ENCODE peak calls at places on chromosomes 4 and X, in nine cellular contexts. B is upper lobe of right lung, G is HL-60, N is psoas muscle, P is RWPE2, O is ovary, L is A549, V is esophagus muscularis mucosa, U is tibial artery. H is an unnamed sample.

GRCh38 chrX:34915463-34916225 is 27.0 kb upstream of the FAM47B start:
- DNase-seq in B (no peak), O (no peak), N (no peak), V (no peak), P (no peak), U (no peak), L (no peak), G (no peak), H (no peak)

GRCh38 chrX:56382278-56382677 is 150.1 kb downstream of the KLF8 start:
- DNase-seq in V (no peak), G (no peak), P (no peak), B (no peak), N (no peak), L (no peak), O (no peak), U (no peak), H (no peak)

GRCh38 chrX:43836435-43837184 is 45.6 kb downstream of the MAOB start:
- DNase-seq in L (peak), U (no peak), N (no peak), P (no peak), O (no peak), B (no peak), V (no peak), G (no peak), H (no peak)

GRCh38 chr4:52926575-52926974 is 64.5 kb downstream of the RASL11B start:
- DNase-seq in L (no peak), V (no peak), P (no peak), N (no peak), O (no peak), G (no peak), U (no peak), B (no peak), H (no peak)

GRCh38 chr4:1345905-1346780 is 865 bp upstream of the UVSSA start:
- DNase-seq in U (peak), V (no peak), N (peak), O (peak), P (no peak), B (peak), L (peak), G (peak), H (no peak)

GRCh38 chrX:107542500-107542899 is 85.8 kb upstream of the PRPS1 start:
- DNase-seq in G (no peak), U (no peak), P (no peak), V (no peak), N (no peak), O (no peak), L (peak), B (no peak), H (no peak)

GRCh38 chr4:18536420-18536819 is 514.9 kb upstream of the LCORL start:
- DNase-seq in P (no peak), B (no peak), O (no peak), U (no peak), L (no peak), N (no peak), V (no peak), G (no peak), H (no peak)

GRCh38 chr4:169612869-169613859 is 781 bp upstream of the NEK1 start:
- DNase-seq in V (peak), U (peak), N (peak), P (no peak), O (peak), L (peak), B (peak), G (no peak), H (peak)

GRCh38 chr4:167721574-167721973 is 370.8 kb upstream of the ANXA10 start:
- DNase-seq in B (no peak), V (no peak), O (no peak), N (no peak), P (no peak), G (no peak), L (peak), U (no peak), H (no peak)

GRCh38 chr4:87521757-87522374 is 7.3 kb downstream of the SPARCL1 start:
- DNase-seq in V (no peak), N (no peak), L (peak), B (no peak), G (no peak), P (no peak), O (no peak), U (no peak), H (no peak)

GRCh38 chr4:128288689-128289106 is 1.1 kb upstream of the PGRMC2 start:
- DNase-seq in N (no peak), U (no peak), V (no peak), B (no peak), O (no peak), P (no peak), L (peak), G (no peak), H (no peak)

GRCh38 chrX:56564182-56564885 is 907 bp downstream of the UBQLN2 start:
- DNase-seq in G (no peak), V (no peak), B (peak), N (peak), L (peak), O (peak), P (no peak), U (no peak), H (peak)

GRCh38 chr4:121998024-121998423 is 46.2 kb upstream of the TRPC3 start:
- DNase-seq in L (peak), U (no peak), O (no peak), B (no peak), G (no peak), N (no peak), P (no peak), V (no peak), H (no peak)

GRCh38 chr4:2794707-2795557 is 2.0 kb downstream of the SH3BP2 start:
- DNase-seq in O (peak), B (peak), G (no peak), N (peak), U (peak), V (no peak), P (peak), L (peak), H (peak)

GRCh38 chrX:64202808-64203320 is 2.6 kb downstream of the AMER1 start:
- DNase-seq in B (no peak), L (no peak), O (no peak), G (no peak), U (no peak), V (no peak), P (no peak), N (no peak), H (no peak)
- H3K4me3 ChIP-seq in B (no peak), L (no peak), O (no peak), G (no peak), U (no peak), V (no peak), P (no peak), N (no peak), H (no peak)

GRCh38 chrX:29478336-29479069 is 736.9 kb upstream of the MAGEB2 start:
- DNase-seq in V (no peak), B (no peak), P (no peak), G (no peak), O (no peak), U (no peak), L (peak), N (no peak), H (no peak)
- TF ChIP-seq CTCF in V (peak), B (peak), P (peak), G (peak), O (no peak), U (no peak), L (peak), N (peak), H (peak)

GRCh38 chr4:55393461-55394320 is 2.1 kb upstream of the TMEM165 start:
- DNase-seq in O (no peak), L (no peak), V (no peak), U (no peak), N (no peak), P (no peak), B (no peak), G (no peak), H (peak)
- H3K27ac ChIP-seq in O (no peak), L (no peak), V (no peak), U (no peak), N (no peak), P (no peak), B (no peak), G (no peak), H (peak)

GRCh38 chrX:103376118-103376978 is at the start of gene BEX3:
- DNase-seq in B (peak), L (peak), V (no peak), U (peak), N (peak), O (peak), P (no peak), G (no peak), H (peak)
- H3K4me3 ChIP-seq in B (peak), L (peak), V (peak), U (peak), N (peak), O (peak), P (peak), G (no peak), H (peak)

DNA sequence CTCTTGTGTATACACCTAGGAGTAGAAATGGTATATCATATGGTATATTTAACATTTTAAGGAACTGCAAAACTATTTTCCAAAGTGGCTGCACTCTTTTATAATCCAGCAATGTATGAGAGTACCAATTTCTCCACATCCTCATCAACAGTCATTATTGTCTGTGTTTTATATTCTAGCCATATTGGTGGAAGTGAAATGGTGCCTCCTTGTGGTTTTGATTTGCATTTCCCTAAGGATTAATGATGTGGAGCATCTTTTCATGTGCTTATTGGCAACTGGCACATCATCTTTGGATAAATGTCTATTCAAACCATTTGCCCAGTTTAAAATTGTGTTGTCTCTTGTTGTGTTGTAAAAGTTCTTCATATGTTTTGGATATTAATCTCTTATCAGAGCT is 9.6 kb downstream of the BMP15 start:
- DNase-seq in B (no peak), P (no peak), V (no peak), L (peak), N (no peak), G (no peak), O (no peak), U (no peak), H (no peak)
- TF ChIP-seq CTCF in B (peak), P (peak), V (no peak), L (peak), N (peak), G (no peak), O (no peak), U (peak), H (peak)

GRCh38 chrX:437636-438390 is 51.1 kb upstream of the PPP2R3B start:
- DNase-seq in B (peak), L (no peak), G (no peak), N (no peak), O (no peak), V (no peak), U (no peak), P (no peak), H (no peak)
- H3K27ac ChIP-seq in B (no peak), L (no peak), G (no peak), N (no peak), O (no peak), V (no peak), U (no peak), P (no peak), H (no peak)

DNA sequence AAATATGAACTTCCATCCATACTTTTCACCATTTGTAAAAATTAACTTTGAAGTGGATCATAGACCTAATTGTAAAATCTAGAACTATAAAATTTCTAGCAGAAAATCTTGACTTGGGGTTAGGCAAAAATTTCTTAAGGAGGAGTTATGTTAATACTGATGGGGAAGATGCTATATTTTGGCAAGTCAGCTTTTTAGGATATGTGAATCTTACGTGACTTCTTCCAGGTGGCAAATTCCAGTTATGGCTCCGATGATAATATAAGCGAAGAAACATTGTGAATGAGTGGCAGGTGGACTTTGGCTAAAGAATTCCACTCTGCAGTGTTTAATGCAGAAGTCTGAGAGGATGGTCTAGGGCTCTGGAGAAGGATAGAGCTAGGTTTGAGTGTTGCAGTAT is 1.5 kb downstream of the PRPS2 start:
- DNase-seq in U (no peak), P (no peak), V (no peak), G (no peak), N (no peak), O (no peak), L (no peak), B (no peak), H (no peak)
- H3K4me3 ChIP-seq in U (no peak), P (peak), V (no peak), G (peak), N (no peak), O (no peak), L (no peak), B (no peak), H (no peak)

GRCh38 chr4:140809671-140810070 is 53.5 kb upstream of the TBC1D9 start:
- DNase-seq in G (no peak), U (no peak), O (no peak), P (no peak), B (no peak), N (no peak), V (no peak), L (no peak), H (no peak)

GRCh38 chr4:140806175-140806574 is 50.0 kb upstream of the TBC1D9 start:
- DNase-seq in G (no peak), L (no peak), V (no peak), U (no peak), O (no peak), P (no peak), N (no peak), B (no peak), H (no peak)

GRCh38 chr4:140811429-140811828 is 55.2 kb upstream of the TBC1D9 start:
- DNase-seq in G (no peak), O (no peak), N (no peak), U (no peak), B (no peak), L (no peak), P (no peak), V (no peak), H (no peak)

GRCh38 chr4:140805293-140805692 is 49.1 kb upstream of the TBC1D9 start:
- DNase-seq in G (no peak), B (no peak), V (no peak), U (no peak), L (no peak), N (no peak), P (no peak), O (no peak), H (no peak)

GRCh38 chr4:140807491-140808257 is 51.5 kb upstream of the TBC1D9 start:
- DNase-seq in V (no peak), G (peak), U (no peak), B (no peak), N (no peak), O (no peak), P (no peak), L (no peak), H (no peak)
- TF ChIP-seq CTCF in V (no peak), G (no peak), U (no peak), B (no peak), N (no peak), O (no peak), P (no peak), L (no peak), H (no peak)